ENCODE peak calls at places on chromosomes 6 and 20, in ten cellular contexts. R is gastrocnemius medialis, V is endothelial cell of umbilical vein, G is Peyer's patch, I is spleen, N is ovary, W is esophagus squamous epithelium, Y is upper lobe of left lung, D is sigmoid colon, C is lower leg skin. H is an unnamed sample.

GRCh38 chr6:36124881-36125280 is 5.4 kb upstream of the MAPK13 start:
- DNase-seq in R (no peak), V (no peak), I (no peak), N (no peak), D (no peak), G (no peak), C (no peak), Y (peak; percentile 83), W (no peak), H (no peak)

GRCh38 chr6:27867051-27867940 is 44.9 kb downstream of the OR2B2 start:
- DNase-seq in N (peak; percentile 22), W (no peak), G (peak; percentile 82), R (peak; percentile 27), C (peak; percentile 51), I (peak; percentile 94), Y (peak; percentile 75), V (peak; percentile 82), D (peak; percentile 73), H (no peak)

GRCh38 chr6:79697430-79697829 is 66.3 kb downstream of the SH3BGRL2 start:
- DNase-seq in G (no peak), D (no peak), C (no peak), I (no peak), R (no peak), Y (no peak), W (no peak), N (no peak), V (no peak), H (no peak)

GRCh38 chr6:69391106-69391505 is 405.7 kb downstream of the LMBRD1 start:
- DNase-seq in I (no peak), C (no peak), R (no peak), Y (no peak), N (no peak), D (no peak), W (no peak), V (no peak), G (no peak), H (no peak)

GRCh38 chr6:108945686-108946158 is 97.5 kb downstream of the ARMC2 start:
- DNase-seq in W (no peak), D (peak; percentile 90), R (peak; percentile 88), G (no peak), Y (no peak), V (no peak), N (peak; percentile 92), C (peak; percentile 48), I (peak; percentile 86), H (no peak)

GRCh38 chr6:164897523-164898094 is 411.8 kb downstream of the C6orf118 start:
- DNase-seq in Y (no peak), C (no peak), V (no peak), W (no peak), R (no peak), G (no peak), D (no peak), N (no peak), I (no peak), H (no peak)

GRCh38 chr6:91664327-91664959 is 1077.6 kb upstream of the MAP3K7 start:
- DNase-seq in R (no peak), V (no peak), C (no peak), I (no peak), G (no peak), D (no peak), W (no peak), N (no peak), Y (no peak), H (no peak)

GRCh38 chr6:164106345-164106769 is 691.8 kb downstream of the QKI start:
- DNase-seq in V (peak; percentile 31), N (no peak), Y (no peak), C (no peak), W (no peak), I (no peak), R (peak; percentile 75), D (no peak), G (no peak), H (peak; percentile 50)

GRCh38 chr6:15570171-15570570 is 92.7 kb downstream of the DTNBP1 start:
- DNase-seq in W (no peak), G (no peak), N (no peak), Y (no peak), V (no peak), D (no peak), I (no peak), C (no peak), R (no peak), H (no peak)

GRCh38 chr6:137638926-137639706 is 144.9 kb upstream of the OLIG3 start:
- DNase-seq in D (no peak), G (no peak), R (no peak), W (no peak), V (no peak), N (no peak), I (no peak), C (no peak), Y (no peak), H (no peak)

GRCh38 chr6:152575186-152575585 is 62.0 kb downstream of the SYNE1 start:
- DNase-seq in C (no peak), W (no peak), Y (no peak), V (no peak), G (no peak), R (no peak), I (no peak), D (no peak), N (no peak), H (no peak)

GRCh38 chr6:152571089-152571488 is 66.1 kb downstream of the SYNE1 start:
- DNase-seq in C (no peak), V (peak; percentile 52), N (no peak), G (no peak), I (no peak), D (no peak), Y (no peak), R (no peak), W (no peak), H (no peak)

GRCh38 chr6:152572395-152573061 is 64.6 kb downstream of the SYNE1 start:
- DNase-seq in N (no peak), V (peak; percentile 78), C (no peak), I (no peak), D (no peak), Y (peak; percentile 48), R (no peak), G (no peak), W (no peak), H (no peak)

GRCh38 chr6:152573762-152574161 is 63.4 kb downstream of the SYNE1 start:
- DNase-seq in R (no peak), C (no peak), Y (no peak), W (no peak), N (no peak), G (no peak), I (no peak), D (no peak), V (no peak), H (no peak)

DNA sequence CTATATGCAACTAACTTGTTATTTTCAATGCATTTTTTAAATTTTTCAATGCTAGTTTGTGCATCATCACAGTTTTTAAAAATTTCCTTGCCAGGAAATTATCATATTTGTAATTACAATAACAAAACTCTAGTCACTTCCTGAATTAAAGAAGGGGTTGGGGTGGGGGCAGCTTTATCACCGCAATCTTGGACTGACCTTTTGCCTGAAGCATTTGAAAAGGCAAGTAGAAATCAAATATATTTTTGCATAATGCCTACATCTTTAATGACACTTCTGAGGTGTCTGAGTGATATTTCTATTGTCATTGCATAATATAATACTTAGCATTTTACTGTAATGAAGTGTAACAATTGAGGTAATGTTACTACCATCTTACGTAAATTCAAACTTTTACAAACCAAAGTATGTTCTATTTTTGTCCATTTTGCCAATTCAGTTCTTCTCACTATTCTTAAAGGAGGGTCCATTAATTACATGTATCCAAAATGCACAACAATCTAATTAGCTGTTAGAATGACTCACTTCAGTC is 65.2 kb downstream of the SYNE1 start:
- DNase-seq in Y (no peak), V (no peak), W (no peak), C (no peak), D (no peak), N (no peak), G (no peak), R (no peak), I (no peak), H (no peak)
- TF ChIP-seq POLR2A in Y (no peak), V (no peak), W (no peak), C (no peak), D (no peak), N (no peak), G (no peak), R (no peak), I (no peak), H (no peak)

GRCh38 chr6:29887330-29887818 is 55.0 kb upstream of the HLA-A start:
- DNase-seq in V (no peak), W (no peak), N (peak; percentile 69), G (peak; percentile 71), C (no peak), D (peak; percentile 84), I (peak; percentile 86), R (peak; percentile 14), Y (no peak), H (no peak)
- TF ChIP-seq POLR2A in V (no peak), W (no peak), N (no peak), G (peak; percentile 57), C (no peak), D (no peak), I (no peak), R (no peak), Y (no peak), H (no peak)

DNA sequence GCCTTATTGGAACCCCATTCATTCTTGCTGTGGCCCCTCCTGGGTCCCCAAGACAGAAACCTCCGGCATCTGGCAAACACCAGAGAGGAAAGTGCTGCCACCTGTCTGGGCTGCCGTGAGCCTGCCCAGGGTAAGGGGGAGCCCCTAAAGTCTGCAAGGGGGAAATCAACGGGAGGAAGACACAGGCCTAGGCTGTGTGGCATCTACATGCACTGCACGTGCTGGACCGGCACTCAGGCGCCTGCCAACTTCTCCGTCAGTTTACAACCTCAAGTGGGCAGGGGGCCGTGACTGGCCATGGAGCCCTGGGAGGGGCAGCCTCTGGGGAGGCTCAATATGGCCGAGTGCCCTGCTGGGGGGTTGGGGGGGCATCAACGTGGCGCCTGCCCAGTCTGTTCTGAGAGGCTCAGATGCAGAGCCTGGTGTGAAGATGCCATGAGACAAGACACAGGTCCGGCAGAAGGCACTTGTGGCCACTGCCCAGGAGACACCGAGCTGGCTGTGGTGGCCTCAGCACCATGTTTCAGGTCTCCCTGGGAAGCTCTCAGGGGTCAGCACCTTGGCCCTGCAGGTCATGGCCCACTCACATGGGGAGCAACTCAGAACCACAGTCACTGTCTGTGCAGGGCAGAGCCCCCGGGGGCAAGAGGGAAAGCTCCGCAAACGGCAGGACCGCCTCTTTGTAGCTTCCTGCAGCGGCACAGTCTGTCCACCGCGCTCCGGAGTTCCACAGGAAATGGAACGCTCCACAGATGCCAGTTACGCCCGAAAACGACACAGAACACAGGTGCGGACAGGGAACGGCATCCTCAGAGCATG is 8.4 kb downstream of the UCKL1 start:
- DNase-seq in V (no peak), G (no peak), Y (no peak), D (peak; percentile 77), C (no peak), W (no peak), R (no peak), N (peak; percentile 59), I (peak; percentile 84), H (no peak)
- TF ChIP-seq POLR2A in V (no peak), G (no peak), Y (no peak), D (no peak), C (no peak), W (no peak), R (no peak), N (no peak), I (no peak), H (no peak)

GRCh38 chr6:41027799-41028617 is 11.0 kb downstream of the UNC5CL start:
- DNase-seq in C (peak; percentile 65), Y (peak; percentile 89), G (peak; percentile 87), N (peak; percentile 92), D (peak; percentile 89), W (no peak), R (peak; percentile 79), V (peak; percentile 63), I (peak; percentile 96), H (peak; percentile 85)
- TF ChIP-seq POLR2A in C (no peak), Y (no peak), G (no peak), N (no peak), D (no peak), W (no peak), R (no peak), V (no peak), I (no peak), H (no peak)